ENCODE peak calls at places on chromosome 17, in ten cellular contexts. One of them, this sample, is unnamed.

GRCh38 chr17:42122371-42123303 is at the start of gene HSPB9:
- DNase-seq in Panc1: no peak
- DNase-seq in esophagus muscularis mucosa: no peak
- DNase-seq in tibial nerve: no peak
- DNase-seq in AG09309: no peak
- DNase-seq in lower leg skin: no peak
- DNase-seq in sigmoid colon: peak
- DNase-seq in ovary: peak
- DNase-seq in HAP-1: no peak
- DNase-seq in mesendoderm: peak
- DNase-seq in this sample: no peak

GRCh38 chr17:41016578-41017215 is 7.8 kb upstream of the KRTAP3-1 start:
- DNase-seq in HAP-1: no peak
- DNase-seq in tibial nerve: no peak
- DNase-seq in lower leg skin: no peak
- DNase-seq in sigmoid colon: no peak
- DNase-seq in esophagus muscularis mucosa: no peak
- DNase-seq in Panc1: no peak
- DNase-seq in ovary: no peak
- DNase-seq in mesendoderm: no peak
- DNase-seq in AG09309: no peak
- DNase-seq in this sample: no peak

GRCh38 chr17:43880420-43880991 is 26.8 kb downstream of the MPP2 start:
- DNase-seq in esophagus muscularis mucosa: no peak
- DNase-seq in mesendoderm: peak
- DNase-seq in tibial nerve: no peak
- DNase-seq in lower leg skin: no peak
- DNase-seq in sigmoid colon: no peak
- DNase-seq in Panc1: peak
- DNase-seq in AG09309: no peak
- DNase-seq in ovary: no peak
- DNase-seq in HAP-1: no peak
- DNase-seq in this sample: no peak

GRCh38 chr17:13837417-13837816 is 231.9 kb upstream of the COX10 start:
- DNase-seq in mesendoderm: no peak
- DNase-seq in sigmoid colon: no peak
- DNase-seq in tibial nerve: no peak
- DNase-seq in ovary: no peak
- DNase-seq in lower leg skin: no peak
- DNase-seq in Panc1: no peak
- DNase-seq in esophagus muscularis mucosa: no peak
- DNase-seq in HAP-1: no peak
- DNase-seq in AG09309: no peak
- DNase-seq in this sample: no peak

GRCh38 chr17:29590979-29591736 is 1.7 kb upstream of the GIT1 start:
- DNase-seq in esophagus muscularis mucosa: no peak
- DNase-seq in AG09309: no peak
- DNase-seq in lower leg skin: peak
- DNase-seq in ovary: peak
- DNase-seq in tibial nerve: peak
- DNase-seq in sigmoid colon: peak
- DNase-seq in Panc1: no peak
- DNase-seq in mesendoderm: peak
- DNase-seq in HAP-1: peak
- DNase-seq in this sample: no peak

GRCh38 chr17:17548044-17548443 is 43.5 kb downstream of the PEMT start:
- DNase-seq in HAP-1: no peak
- DNase-seq in sigmoid colon: no peak
- DNase-seq in esophagus muscularis mucosa: no peak
- DNase-seq in lower leg skin: no peak
- DNase-seq in ovary: no peak
- DNase-seq in mesendoderm: no peak
- DNase-seq in AG09309: no peak
- DNase-seq in Panc1: no peak
- DNase-seq in tibial nerve: no peak
- DNase-seq in this sample: no peak

GRCh38 chr17:66850692-66851091 is 15.8 kb downstream of the CACNG5 start:
- DNase-seq in esophagus muscularis mucosa: no peak
- DNase-seq in mesendoderm: no peak
- DNase-seq in lower leg skin: peak
- DNase-seq in AG09309: no peak
- DNase-seq in tibial nerve: no peak
- DNase-seq in ovary: no peak
- DNase-seq in HAP-1: no peak
- DNase-seq in sigmoid colon: no peak
- DNase-seq in Panc1: no peak
- DNase-seq in this sample: no peak

GRCh38 chr17:16977932-16978331 is 6.0 kb upstream of the TNFRSF13B start:
- DNase-seq in Panc1: no peak
- DNase-seq in tibial nerve: no peak
- DNase-seq in mesendoderm: peak
- DNase-seq in ovary: no peak
- DNase-seq in sigmoid colon: peak
- DNase-seq in esophagus muscularis mucosa: peak
- DNase-seq in HAP-1: no peak
- DNase-seq in AG09309: no peak
- DNase-seq in lower leg skin: peak
- DNase-seq in this sample: no peak

GRCh38 chr17:15393414-15393813 is 52.0 kb upstream of the TEKT3 start:
- DNase-seq in tibial nerve: no peak
- DNase-seq in AG09309: no peak
- DNase-seq in HAP-1: no peak
- DNase-seq in mesendoderm: no peak
- DNase-seq in Panc1: no peak
- DNase-seq in lower leg skin: no peak
- DNase-seq in ovary: no peak
- DNase-seq in sigmoid colon: no peak
- DNase-seq in esophagus muscularis mucosa: no peak
- DNase-seq in this sample: no peak

GRCh38 chr17:70076189-70076588 is 1.2 kb downstream of the KCNJ16 start:
- DNase-seq in HAP-1: no peak
- DNase-seq in ovary: no peak
- DNase-seq in sigmoid colon: no peak
- DNase-seq in esophagus muscularis mucosa: no peak
- DNase-seq in lower leg skin: no peak
- DNase-seq in Panc1: no peak
- DNase-seq in mesendoderm: no peak
- DNase-seq in AG09309: no peak
- DNase-seq in tibial nerve: no peak
- DNase-seq in this sample: no peak

GRCh38 chr17:48578616-48579560 is 738 bp upstream of the HOXB4 start:
- DNase-seq in Panc1: no peak
- DNase-seq in ovary: no peak
- DNase-seq in sigmoid colon: no peak
- DNase-seq in esophagus muscularis mucosa: no peak
- DNase-seq in mesendoderm: no peak
- DNase-seq in AG09309: no peak
- DNase-seq in tibial nerve: no peak
- DNase-seq in HAP-1: no peak
- DNase-seq in lower leg skin: no peak
- DNase-seq in this sample: no peak

GRCh38 chr17:48577946-48578615 is at the start of gene HOXB4:
- DNase-seq in mesendoderm: peak
- DNase-seq in HAP-1: peak
- DNase-seq in ovary: peak
- DNase-seq in sigmoid colon: peak
- DNase-seq in esophagus muscularis mucosa: peak
- DNase-seq in lower leg skin: peak
- DNase-seq in Panc1: no peak
- DNase-seq in tibial nerve: peak
- DNase-seq in AG09309: no peak
- DNase-seq in this sample: peak

GRCh38 chr17:48575673-48576478 is 2.3 kb downstream of the HOXB4 start:
- DNase-seq in tibial nerve: no peak
- DNase-seq in AG09309: no peak
- DNase-seq in Panc1: no peak
- DNase-seq in mesendoderm: no peak
- DNase-seq in esophagus muscularis mucosa: no peak
- DNase-seq in ovary: no peak
- DNase-seq in sigmoid colon: no peak
- DNase-seq in lower leg skin: no peak
- DNase-seq in HAP-1: no peak
- DNase-seq in this sample: no peak

GRCh38 chr17:48576479-48577309 is 1.5 kb downstream of the HOXB4 start:
- DNase-seq in sigmoid colon: peak
- DNase-seq in esophagus muscularis mucosa: no peak
- DNase-seq in lower leg skin: peak
- DNase-seq in ovary: no peak
- DNase-seq in AG09309: no peak
- DNase-seq in HAP-1: no peak
- DNase-seq in tibial nerve: no peak
- DNase-seq in mesendoderm: no peak
- DNase-seq in Panc1: no peak
- DNase-seq in this sample: no peak

GRCh38 chr17:48577330-48577945 is 712 bp downstream of the HOXB4 start:
- DNase-seq in mesendoderm: no peak
- DNase-seq in HAP-1: no peak
- DNase-seq in esophagus muscularis mucosa: no peak
- DNase-seq in ovary: no peak
- DNase-seq in AG09309: no peak
- DNase-seq in tibial nerve: no peak
- DNase-seq in lower leg skin: no peak
- DNase-seq in Panc1: no peak
- DNase-seq in sigmoid colon: no peak
- DNase-seq in this sample: no peak
- H3K4me3 ChIP-seq in mesendoderm: no peak
- H3K4me3 ChIP-seq in HAP-1: peak
- H3K4me3 ChIP-seq in esophagus muscularis mucosa: peak
- H3K4me3 ChIP-seq in ovary: peak
- H3K4me3 ChIP-seq in AG09309: no peak
- H3K4me3 ChIP-seq in tibial nerve: peak
- H3K4me3 ChIP-seq in lower leg skin: peak
- H3K4me3 ChIP-seq in Panc1: peak
- H3K4me3 ChIP-seq in sigmoid colon: peak
- H3K4me3 ChIP-seq in this sample: peak

GRCh38 chr17:80006339-80006720 is 29.3 kb downstream of the TBC1D16 start:
- DNase-seq in sigmoid colon: no peak
- DNase-seq in Panc1: no peak
- DNase-seq in HAP-1: no peak
- DNase-seq in lower leg skin: no peak
- DNase-seq in ovary: no peak
- DNase-seq in esophagus muscularis mucosa: no peak
- DNase-seq in tibial nerve: no peak
- DNase-seq in mesendoderm: no peak
- DNase-seq in AG09309: no peak
- DNase-seq in this sample: no peak

GRCh38 chr17:80002242-80002641 is 33.4 kb downstream of the TBC1D16 start:
- DNase-seq in lower leg skin: no peak
- DNase-seq in mesendoderm: no peak
- DNase-seq in esophagus muscularis mucosa: no peak
- DNase-seq in ovary: no peak
- DNase-seq in sigmoid colon: no peak
- DNase-seq in tibial nerve: no peak
- DNase-seq in HAP-1: no peak
- DNase-seq in Panc1: no peak
- DNase-seq in AG09309: no peak
- DNase-seq in this sample: no peak

GRCh38 chr17:80005360-80006338 is 30.0 kb downstream of the TBC1D16 start:
- DNase-seq in sigmoid colon: no peak
- DNase-seq in ovary: no peak
- DNase-seq in Panc1: no peak
- DNase-seq in lower leg skin: no peak
- DNase-seq in mesendoderm: peak
- DNase-seq in AG09309: no peak
- DNase-seq in tibial nerve: no peak
- DNase-seq in HAP-1: peak
- DNase-seq in esophagus muscularis mucosa: no peak
- DNase-seq in this sample: no peak

GRCh38 chr17:80002690-80003490 is 32.8 kb downstream of the TBC1D16 start:
- DNase-seq in tibial nerve: no peak
- DNase-seq in sigmoid colon: no peak
- DNase-seq in HAP-1: no peak
- DNase-seq in ovary: no peak
- DNase-seq in mesendoderm: no peak
- DNase-seq in lower leg skin: no peak
- DNase-seq in esophagus muscularis mucosa: no peak
- DNase-seq in Panc1: no peak
- DNase-seq in AG09309: no peak
- DNase-seq in this sample: no peak

DNA sequence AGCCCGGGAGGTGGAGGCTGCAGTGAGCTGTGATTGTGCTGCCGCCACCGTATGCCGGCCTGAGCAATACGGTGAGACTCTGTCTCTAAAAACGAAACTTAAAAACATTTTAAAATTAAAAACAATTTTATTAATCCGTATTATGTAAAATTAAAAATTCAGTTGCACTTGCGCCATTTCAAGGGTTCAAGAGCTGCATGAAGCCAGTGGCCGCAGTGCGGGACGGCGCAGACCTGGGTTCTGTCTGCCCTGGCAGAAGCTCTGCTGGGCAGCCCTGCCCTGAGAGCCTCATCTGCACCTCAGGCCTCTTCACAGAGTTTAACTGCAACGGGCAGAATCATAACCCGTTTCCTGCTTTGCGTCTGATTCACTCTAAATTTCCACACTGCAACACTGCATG is 31.7 kb downstream of the TBC1D16 start:
- DNase-seq in sigmoid colon: no peak
- DNase-seq in tibial nerve: no peak
- DNase-seq in mesendoderm: no peak
- DNase-seq in esophagus muscularis mucosa: no peak
- DNase-seq in ovary: no peak
- DNase-seq in lower leg skin: no peak
- DNase-seq in AG09309: no peak
- DNase-seq in HAP-1: no peak
- DNase-seq in Panc1: no peak
- DNase-seq in this sample: no peak
- H3K4me3 ChIP-seq in sigmoid colon: no peak
- H3K4me3 ChIP-seq in tibial nerve: no peak
- H3K4me3 ChIP-seq in mesendoderm: no peak
- H3K4me3 ChIP-seq in esophagus muscularis mucosa: no peak
- H3K4me3 ChIP-seq in ovary: no peak
- H3K4me3 ChIP-seq in lower leg skin: no peak
- H3K4me3 ChIP-seq in AG09309: no peak
- H3K4me3 ChIP-seq in HAP-1: no peak
- H3K4me3 ChIP-seq in Panc1: no peak
- H3K4me3 ChIP-seq in this sample: no peak

DNA sequence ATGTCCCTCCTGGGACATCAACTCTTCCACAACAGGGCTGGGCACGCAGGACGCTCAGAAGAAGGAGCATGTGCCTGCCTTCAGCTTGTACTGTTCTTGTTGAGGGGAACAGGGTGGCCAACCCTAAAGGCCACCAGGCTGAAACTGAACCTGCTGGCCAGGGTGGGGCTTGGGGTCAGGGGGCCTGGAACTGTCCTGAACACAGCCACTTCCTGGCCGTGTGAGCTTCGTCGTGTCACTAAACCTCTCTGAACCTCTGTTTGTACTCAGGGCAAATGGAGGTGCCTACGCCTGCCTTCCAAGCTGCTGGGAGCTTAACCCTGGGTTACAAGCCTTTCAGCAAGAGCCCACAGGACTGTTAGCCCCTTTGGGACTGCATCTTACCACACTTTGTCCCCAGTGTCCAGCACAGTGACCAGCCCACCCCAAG is 6.7 kb downstream of the ARHGAP27 start:
- DNase-seq in tibial nerve: no peak
- DNase-seq in mesendoderm: no peak
- DNase-seq in esophagus muscularis mucosa: no peak
- DNase-seq in AG09309: no peak
- DNase-seq in HAP-1: no peak
- DNase-seq in Panc1: no peak
- DNase-seq in ovary: no peak
- DNase-seq in sigmoid colon: no peak
- DNase-seq in lower leg skin: no peak
- DNase-seq in this sample: no peak
- H3K4me3 ChIP-seq in tibial nerve: no peak
- H3K4me3 ChIP-seq in mesendoderm: no peak
- H3K4me3 ChIP-seq in esophagus muscularis mucosa: no peak
- H3K4me3 ChIP-seq in AG09309: no peak
- H3K4me3 ChIP-seq in HAP-1: no peak
- H3K4me3 ChIP-seq in Panc1: peak
- H3K4me3 ChIP-seq in ovary: no peak
- H3K4me3 ChIP-seq in sigmoid colon: no peak
- H3K4me3 ChIP-seq in lower leg skin: no peak
- H3K4me3 ChIP-seq in this sample: no peak

GRCh38 chr17:44970136-44970737 is 2.1 kb upstream of the C1QL1 start:
- DNase-seq in sigmoid colon: peak
- DNase-seq in Panc1: no peak
- DNase-seq in lower leg skin: no peak
- DNase-seq in AG09309: no peak
- DNase-seq in ovary: peak
- DNase-seq in esophagus muscularis mucosa: no peak
- DNase-seq in mesendoderm: peak
- DNase-seq in HAP-1: no peak
- DNase-seq in tibial nerve: no peak
- DNase-seq in this sample: no peak
- H3K4me3 ChIP-seq in sigmoid colon: peak
- H3K4me3 ChIP-seq in Panc1: peak
- H3K4me3 ChIP-seq in lower leg skin: no peak
- H3K4me3 ChIP-seq in AG09309: peak
- H3K4me3 ChIP-seq in ovary: peak
- H3K4me3 ChIP-seq in esophagus muscularis mucosa: peak
- H3K4me3 ChIP-seq in mesendoderm: peak
- H3K4me3 ChIP-seq in HAP-1: peak
- H3K4me3 ChIP-seq in tibial nerve: peak
- H3K4me3 ChIP-seq in this sample: peak